ENCODE peak calls at places on chromosomes 6 and 20, in five cellular contexts. One of them, this sample, is unnamed.

GRCh38 chr20:48897298-48898044 is 24.0 kb upstream of the ARFGEF2 start:
- DNase-seq in putamen: no peak
- DNase-seq in kidney epithelial cell: peak
- DNase-seq in iris pigment epithelial cell: peak
- DNase-seq in DMS153: no peak
- DNase-seq in this sample: no peak

GRCh38 chr6:79189760-79190159 is 44.7 kb downstream of the HMGN3 start:
- DNase-seq in iris pigment epithelial cell: no peak
- DNase-seq in kidney epithelial cell: no peak
- DNase-seq in DMS153: no peak
- DNase-seq in putamen: no peak
- DNase-seq in this sample: no peak

GRCh38 chr6:19538086-19538485 is 299.1 kb upstream of the ID4 start:
- DNase-seq in iris pigment epithelial cell: no peak
- DNase-seq in DMS153: peak
- DNase-seq in kidney epithelial cell: no peak
- DNase-seq in putamen: no peak
- DNase-seq in this sample: no peak

GRCh38 chr6:122178988-122179387 is 220.5 kb upstream of the HSF2 start:
- DNase-seq in DMS153: no peak
- DNase-seq in iris pigment epithelial cell: no peak
- DNase-seq in kidney epithelial cell: no peak
- DNase-seq in putamen: no peak
- DNase-seq in this sample: no peak

GRCh38 chr6:75932067-75932466 is 140.4 kb downstream of the IMPG1 start:
- DNase-seq in putamen: peak
- DNase-seq in DMS153: no peak
- DNase-seq in iris pigment epithelial cell: peak
- DNase-seq in kidney epithelial cell: no peak
- DNase-seq in this sample: peak

GRCh38 chr6:10640402-10640801 is 54.0 kb downstream of the C6orf52 start:
- DNase-seq in putamen: no peak
- DNase-seq in kidney epithelial cell: no peak
- DNase-seq in iris pigment epithelial cell: no peak
- DNase-seq in DMS153: no peak
- DNase-seq in this sample: no peak

GRCh38 chr6:38498085-38498484 is 141.6 kb downstream of the BTBD9 start:
- DNase-seq in kidney epithelial cell: no peak
- DNase-seq in putamen: no peak
- DNase-seq in DMS153: no peak
- DNase-seq in iris pigment epithelial cell: no peak
- DNase-seq in this sample: no peak

GRCh38 chr6:159099311-159099710 is 54.5 kb upstream of the TAGAP start:
- DNase-seq in putamen: no peak
- DNase-seq in iris pigment epithelial cell: no peak
- DNase-seq in DMS153: no peak
- DNase-seq in kidney epithelial cell: no peak
- DNase-seq in this sample: no peak

GRCh38 chr6:83948851-83949250 is 84.7 kb upstream of the MRAP2 start:
- DNase-seq in putamen: no peak
- DNase-seq in DMS153: no peak
- DNase-seq in kidney epithelial cell: no peak
- DNase-seq in iris pigment epithelial cell: no peak
- DNase-seq in this sample: no peak

GRCh38 chr6:165574220-165574619 is 88.8 kb downstream of the PDE10A start:
- DNase-seq in putamen: no peak
- DNase-seq in DMS153: no peak
- DNase-seq in iris pigment epithelial cell: no peak
- DNase-seq in kidney epithelial cell: no peak
- DNase-seq in this sample: no peak

GRCh38 chr6:2055914-2056313 is 189.5 kb downstream of the GMDS start:
- DNase-seq in kidney epithelial cell: no peak
- DNase-seq in DMS153: no peak
- DNase-seq in putamen: no peak
- DNase-seq in iris pigment epithelial cell: no peak
- DNase-seq in this sample: no peak

GRCh38 chr6:154096316-154096715 is 57.3 kb downstream of the OPRM1 start:
- DNase-seq in iris pigment epithelial cell: no peak
- DNase-seq in kidney epithelial cell: no peak
- DNase-seq in putamen: no peak
- DNase-seq in DMS153: no peak
- DNase-seq in this sample: no peak

GRCh38 chr6:122389704-122390103 is 9.7 kb upstream of the HSF2 start:
- DNase-seq in kidney epithelial cell: no peak
- DNase-seq in iris pigment epithelial cell: no peak
- DNase-seq in DMS153: peak
- DNase-seq in putamen: no peak
- DNase-seq in this sample: no peak

GRCh38 chr20:18611492-18611891 is 23.6 kb downstream of the DTD1 start:
- DNase-seq in DMS153: no peak
- DNase-seq in iris pigment epithelial cell: no peak
- DNase-seq in kidney epithelial cell: no peak
- DNase-seq in putamen: no peak
- DNase-seq in this sample: no peak

GRCh38 chr6:112311950-112312547 is 35.1 kb upstream of the RFPL4B start:
- DNase-seq in DMS153: no peak
- DNase-seq in kidney epithelial cell: no peak
- DNase-seq in iris pigment epithelial cell: no peak
- DNase-seq in putamen: no peak
- DNase-seq in this sample: peak

GRCh38 chr6:157376706-157377230 is 4.2 kb upstream of the ZDHHC14 start:
- DNase-seq in DMS153: peak
- DNase-seq in kidney epithelial cell: no peak
- DNase-seq in iris pigment epithelial cell: peak
- DNase-seq in putamen: no peak
- DNase-seq in this sample: no peak

GRCh38 chr6:2986722-2987196 is 12.9 kb upstream of the NQO2 start:
- DNase-seq in kidney epithelial cell: no peak
- DNase-seq in iris pigment epithelial cell: peak
- DNase-seq in putamen: no peak
- DNase-seq in DMS153: no peak
- DNase-seq in this sample: no peak

GRCh38 chr6:108115598-108116058 is 41.1 kb upstream of the OSTM1 start:
- DNase-seq in iris pigment epithelial cell: peak
- DNase-seq in putamen: no peak
- DNase-seq in kidney epithelial cell: no peak
- DNase-seq in DMS153: peak
- DNase-seq in this sample: no peak

GRCh38 chr20:51402201-51402600 is 140.3 kb downstream of the NFATC2 start:
- DNase-seq in DMS153: peak
- DNase-seq in putamen: no peak
- DNase-seq in kidney epithelial cell: no peak
- DNase-seq in iris pigment epithelial cell: peak
- DNase-seq in this sample: peak

GRCh38 chr20:60144428-60144827 is 186.2 kb downstream of the CDH26 start:
- DNase-seq in kidney epithelial cell: no peak
- DNase-seq in DMS153: no peak
- DNase-seq in iris pigment epithelial cell: no peak
- DNase-seq in putamen: no peak
- DNase-seq in this sample: no peak

GRCh38 chr6:167122827-167123657 is at the start of gene CCR6:
- DNase-seq in DMS153: no peak
- DNase-seq in putamen: no peak
- DNase-seq in iris pigment epithelial cell: no peak
- DNase-seq in kidney epithelial cell: no peak
- DNase-seq in this sample: no peak

GRCh38 chr6:138001750-138002349 is 105.4 kb downstream of the PERP start:
- DNase-seq in kidney epithelial cell: no peak
- DNase-seq in putamen: peak
- DNase-seq in iris pigment epithelial cell: peak
- DNase-seq in DMS153: peak
- DNase-seq in this sample: peak

GRCh38 chr6:154623391-154623790 is 109.8 kb upstream of the SCAF8 start:
- DNase-seq in kidney epithelial cell: no peak
- DNase-seq in putamen: no peak
- DNase-seq in iris pigment epithelial cell: no peak
- DNase-seq in DMS153: no peak
- DNase-seq in this sample: no peak

GRCh38 chr6:40912158-40912946 is 126.7 kb downstream of the UNC5CL start:
- DNase-seq in DMS153: peak
- DNase-seq in putamen: no peak
- DNase-seq in kidney epithelial cell: no peak
- DNase-seq in iris pigment epithelial cell: peak
- DNase-seq in this sample: peak

GRCh38 chr6:48765352-48765961 is 654.5 kb upstream of the PTCHD4 start:
- DNase-seq in DMS153: peak
- DNase-seq in iris pigment epithelial cell: peak
- DNase-seq in kidney epithelial cell: peak
- DNase-seq in putamen: peak
- DNase-seq in this sample: peak

GRCh38 chr20:45105317-45105716 is 4.4 kb upstream of the KCNS1 start:
- DNase-seq in putamen: no peak
- DNase-seq in kidney epithelial cell: no peak
- DNase-seq in iris pigment epithelial cell: no peak
- DNase-seq in DMS153: no peak
- DNase-seq in this sample: no peak

GRCh38 chr20:50534567-50534966 is 24.4 kb downstream of the PTPN1 start:
- DNase-seq in kidney epithelial cell: no peak
- DNase-seq in DMS153: no peak
- DNase-seq in putamen: no peak
- DNase-seq in iris pigment epithelial cell: peak
- DNase-seq in this sample: no peak

GRCh38 chr6:16635810-16636602 is 125.3 kb downstream of the ATXN1 start:
- DNase-seq in putamen: no peak
- DNase-seq in iris pigment epithelial cell: peak
- DNase-seq in kidney epithelial cell: peak
- DNase-seq in DMS153: no peak
- DNase-seq in this sample: no peak

GRCh38 chr6:137652961-137653697 is 158.9 kb upstream of the OLIG3 start:
- DNase-seq in iris pigment epithelial cell: no peak
- DNase-seq in DMS153: no peak
- DNase-seq in kidney epithelial cell: no peak
- DNase-seq in putamen: no peak
- DNase-seq in this sample: no peak

This sample was measured in midbrain.